ENCODE peak calls at places on chromosomes 13 and 19, in seven cellular contexts. H is NCI-H226, N is hepatic stellate cell, F is GM20000, S is pulmonary artery endothelial cell, C is SK-N-SH, L is KG1. A is an unnamed sample.

GRCh38 chr19:16620018-16620417 is 8.0 kb downstream of the MED26 start:
- DNase-seq in H (no peak), N (no peak), F (no peak), S (no peak), C (no peak), L (no peak), A (no peak)

GRCh38 chr13:28889317-28889716 is 69.2 kb downstream of the MTUS2 start:
- DNase-seq in H (no peak), N (no peak), F (no peak), S (no peak), C (no peak), L (no peak), A (no peak)

GRCh38 chr19:18942692-18943091 is 1.7 kb upstream of the HOMER3 start:
- DNase-seq in H (no peak), N (no peak), F (no peak), S (no peak), C (no peak), L (no peak), A (no peak)

GRCh38 chr13:96034662-96035061 is 18.5 kb downstream of the UGGT2 start:
- DNase-seq in H (no peak), N (no peak), F (no peak), S (no peak), C (no peak), L (no peak), A (no peak)

GRCh38 chr19:48627211-48627864 is 8.0 kb downstream of the SPHK2 start:
- DNase-seq in H (no peak), N (no peak), F (no peak), S (no peak), C (no peak), L (no peak), A (no peak)

GRCh38 chr13:92849381-92849780 is 377.2 kb upstream of the GPC6 start:
- DNase-seq in H (no peak), N (no peak), F (no peak), S (no peak), C (no peak), L (no peak), A (no peak)

GRCh38 chr19:1780272-1780957 is 27.1 kb downstream of the ONECUT3 start:
- DNase-seq in H (no peak), N (peak; percentile 70), F (no peak), S (no peak), C (peak; percentile 55), L (no peak), A (no peak)

GRCh38 chr19:23474761-23475160 is 79.5 kb upstream of the ZNF91 start:
- DNase-seq in H (no peak), N (no peak), F (no peak), S (no peak), C (no peak), L (no peak), A (no peak)

GRCh38 chr19:36547001-36547732 is 19.1 kb upstream of the ZNF260 start:
- DNase-seq in H (no peak), N (no peak), F (no peak), S (no peak), C (no peak), L (no peak), A (no peak)

GRCh38 chr13:52615817-52616216 is 26.4 kb upstream of the HNRNPA1L2 start:
- DNase-seq in H (no peak), N (peak; percentile 9), F (peak; percentile 29), S (no peak), C (no peak), L (no peak), A (no peak)

GRCh38 chr13:97222934-97223710 is 989 bp downstream of the MBNL2 start:
- DNase-seq in H (no peak), N (no peak), F (no peak), S (no peak), C (no peak), L (peak; percentile 48), A (peak; percentile 42)

GRCh38 chr13:37173214-37173613 is 67.8 kb upstream of the CSNK1A1L start:
- DNase-seq in H (no peak), N (no peak), F (no peak), S (no peak), C (no peak), L (no peak), A (no peak)

GRCh38 chr13:25085125-25085742 is 10.7 kb upstream of the PABPC3 start:
- DNase-seq in H (no peak), N (peak; percentile 20), F (peak; percentile 61), S (no peak), C (peak; percentile 51), L (peak; percentile 31), A (peak; percentile 94)

GRCh38 chr13:40190656-40191100 is 475.8 kb downstream of the FOXO1 start:
- DNase-seq in H (peak; percentile 80), N (peak; percentile 8), F (no peak), S (peak; percentile 76), C (peak; percentile 63), L (no peak), A (peak; percentile 97)

GRCh38 chr13:44359983-44360375 is 13.6 kb upstream of the SERP2 start:
- DNase-seq in H (no peak), N (no peak), F (no peak), S (no peak), C (no peak), L (no peak), A (no peak)

GRCh38 chr13:50320297-50320862 is 305.1 kb downstream of the KCNRG start:
- DNase-seq in H (peak; percentile 53), N (no peak), F (no peak), S (no peak), C (no peak), L (no peak), A (no peak)

GRCh38 chr13:36880961-36881360 is 39.1 kb downstream of the SMAD9 start:
- DNase-seq in H (no peak), N (peak; percentile 4), F (no peak), S (no peak), C (no peak), L (no peak), A (no peak)

GRCh38 chr13:78603240-78603947 is at the start of gene POU4F1:
- DNase-seq in H (no peak), N (no peak), F (peak; percentile 92), S (no peak), C (peak; percentile 90), L (no peak), A (no peak)

GRCh38 chr19:47512183-47512947 is 2.5 kb downstream of the NAPA start:
- DNase-seq in H (no peak), N (peak; percentile 46), F (no peak), S (no peak), C (no peak), L (no peak), A (no peak)

GRCh38 chr13:113169277-113170272 is 11.1 kb downstream of the PROZ start:
- DNase-seq in H (no peak), N (no peak), F (no peak), S (no peak), C (no peak), L (no peak), A (no peak)

GRCh38 chr19:58563034-58563573 is 4.7 kb upstream of the UBE2M start:
- DNase-seq in H (no peak), N (no peak), F (peak; percentile 74), S (no peak), C (peak; percentile 78), L (no peak), A (no peak)

GRCh38 chr13:49561064-49561410 is 24.3 kb downstream of the RCBTB1 start:
- DNase-seq in H (no peak), N (no peak), F (no peak), S (no peak), C (peak; percentile 63), L (no peak), A (no peak)

GRCh38 chr19:38033658-38034150 is 126.7 kb downstream of the SIPA1L3 start:
- DNase-seq in H (no peak), N (no peak), F (peak; percentile 64), S (no peak), C (no peak), L (no peak), A (no peak)